ENCODE peak calls at places on chromosome 22, in eight cellular contexts. V, T, C, N, Z, P, J and E are unnamed samples.

GRCh38 chr22:46810856-46811786 is 48.7 kb downstream of the TBC1D22A start:
- DNase-seq in V (no peak), T (no peak), C (no peak), N (no peak), Z (no peak), P (no peak), J (no peak), E (no peak)

GRCh38 chr22:26483043-26483438 is 542 bp downstream of the HPS4 start:
- DNase-seq in V (no peak), T (no peak), C (no peak), N (no peak), Z (no peak), P (no peak), J (no peak), E (no peak)

GRCh38 chr22:38850941-38851849 is 7.4 kb upstream of the NPTXR start:
- DNase-seq in V (no peak), T (no peak), C (no peak), N (no peak), Z (no peak), P (no peak), J (no peak), E (no peak)

GRCh38 chr22:37218771-37219411 is 6.6 kb upstream of the SSTR3 start:
- DNase-seq in V (no peak), T (no peak), C (no peak), N (no peak), Z (no peak), P (no peak), J (no peak), E (peak; percentile 77)

GRCh38 chr22:37198290-37199102 is 10.4 kb upstream of the C1QTNF6 start:
- DNase-seq in V (peak; percentile 87), T (peak; percentile 80), C (no peak), N (peak; percentile 77), Z (peak; percentile 92), P (peak; percentile 94), J (peak; percentile 82), E (peak; percentile 94)

GRCh38 chr22:39727541-39727940 is 157.0 kb downstream of the CACNA1I start:
- DNase-seq in V (no peak), T (no peak), C (no peak), N (no peak), Z (peak; percentile 17), P (no peak), J (no peak), E (no peak)

GRCh38 chr22:40107244-40107643 is 70.5 kb upstream of the TNRC6B start:
- DNase-seq in V (no peak), T (no peak), C (no peak), N (no peak), Z (no peak), P (no peak), J (no peak), E (no peak)

GRCh38 chr22:19571995-19572394 is 47.8 kb upstream of the CLDN5 start:
- DNase-seq in V (peak; percentile 30), T (no peak), C (no peak), N (no peak), Z (no peak), P (no peak), J (no peak), E (no peak)

GRCh38 chr22:46053563-46054090 is 76.7 kb upstream of the WNT7B start:
- DNase-seq in V (peak; percentile 80), T (peak; percentile 71), C (no peak), N (no peak), Z (peak; percentile 78), P (peak; percentile 91), J (peak; percentile 87), E (peak; percentile 47)

GRCh38 chr22:47619631-47620030 is 857.2 kb downstream of the TBC1D22A start:
- DNase-seq in V (no peak), T (no peak), C (no peak), N (no peak), Z (no peak), P (no peak), J (no peak), E (no peak)

GRCh38 chr22:20146777-20147176 is 4.1 kb downstream of the CCDC188 start:
- DNase-seq in V (no peak), T (no peak), C (no peak), N (no peak), Z (no peak), P (no peak), J (no peak), E (no peak)

GRCh38 chr22:50170453-50171318 is at the start of gene PANX2:
- DNase-seq in V (no peak), T (no peak), C (no peak), N (no peak), Z (no peak), P (peak; percentile 57), J (no peak), E (no peak)

GRCh38 chr22:29702931-29703594 is 16.7 kb upstream of the CABP7 start:
- DNase-seq in V (no peak), T (no peak), C (no peak), N (no peak), Z (no peak), P (peak; percentile 59), J (peak; percentile 51), E (no peak)

GRCh38 chr22:48061726-48062125 is 1299.3 kb downstream of the TBC1D22A start:
- DNase-seq in V (no peak), T (no peak), C (no peak), N (no peak), Z (no peak), P (no peak), J (no peak), E (no peak)

GRCh38 chr22:44758354-44758969 is 6.1 kb downstream of the ARHGAP8 start:
- DNase-seq in V (no peak), T (no peak), C (no peak), N (no peak), Z (no peak), P (no peak), J (no peak), E (no peak)

GRCh38 chr22:44595841-44596341 is 97.9 kb upstream of the RTL6 start:
- DNase-seq in V (no peak), T (no peak), C (no peak), N (no peak), Z (peak; percentile 7), P (no peak), J (no peak), E (peak; percentile 29)

GRCh38 chr22:44211946-44212930 is 31.5 kb downstream of the PARVG start:
- DNase-seq in V (no peak), T (no peak), C (no peak), N (no peak), Z (no peak), P (no peak), J (no peak), E (no peak)

GRCh38 chr22:43437871-43438475 is 26.2 kb downstream of the MPPED1 start:
- DNase-seq in V (no peak), T (no peak), C (no peak), N (peak; percentile 3), Z (no peak), P (no peak), J (no peak), E (no peak)

GRCh38 chr22:27416553-27417427 is 384.8 kb downstream of the MN1 start:
- DNase-seq in V (no peak), T (no peak), C (peak; percentile 37), N (peak; percentile 78), Z (no peak), P (no peak), J (no peak), E (no peak)

DNA sequence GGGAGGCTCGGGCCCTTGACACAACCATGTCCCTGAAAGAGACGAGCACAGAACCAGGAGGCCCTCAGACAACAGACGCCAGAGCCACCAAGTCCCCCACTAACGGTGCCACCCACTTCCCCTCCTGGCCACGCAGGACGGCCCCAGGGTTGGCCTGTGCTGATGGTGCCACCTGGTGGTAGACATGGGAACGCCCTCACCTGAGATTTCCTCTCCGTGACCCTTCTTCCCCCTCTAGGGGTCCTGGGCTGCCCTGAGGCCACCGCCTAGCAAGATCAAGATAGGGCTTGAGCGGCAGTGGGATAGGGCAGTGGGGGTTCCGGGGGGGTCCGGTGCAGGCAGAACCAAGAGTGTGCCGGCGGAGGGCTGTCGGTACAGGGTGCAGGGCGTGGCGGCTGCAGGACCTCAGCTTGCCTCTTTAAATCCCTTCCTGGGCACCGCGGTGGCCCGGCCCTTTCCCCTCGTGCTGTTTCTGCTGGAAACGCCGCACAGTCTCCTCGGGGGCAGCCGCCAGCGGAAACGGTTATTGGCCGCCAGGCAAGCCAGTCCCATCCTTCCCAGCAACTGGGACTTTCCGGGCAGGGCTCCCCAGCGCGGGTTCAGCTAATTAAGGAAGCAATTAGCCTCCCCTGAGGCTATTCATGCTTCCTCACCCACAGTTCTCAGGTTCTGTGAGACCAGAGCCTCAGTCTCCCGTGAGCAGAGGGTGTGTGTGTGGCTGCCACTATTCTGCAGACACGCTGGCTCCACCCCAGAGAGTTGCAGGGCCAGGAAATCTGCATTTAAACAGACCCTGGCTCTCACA is 5.5 kb upstream of the NFAM1 start:
- DNase-seq in V (peak; percentile 76), T (peak; percentile 49), C (peak; percentile 67), N (peak; percentile 84), Z (peak; percentile 73), P (peak; percentile 90), J (peak; percentile 70), E (peak; percentile 95)
- H3K27ac ChIP-seq in V (peak overlapping the region; percentile 80), T (peak overlapping the region; percentile 4), C (no peak overlapping the region), N (no peak overlapping the region), Z (peak overlapping the region; percentile 50), P (peak overlapping the region; percentile 66), J (peak overlapping the region; percentile 42), E (no peak overlapping the region)

DNA sequence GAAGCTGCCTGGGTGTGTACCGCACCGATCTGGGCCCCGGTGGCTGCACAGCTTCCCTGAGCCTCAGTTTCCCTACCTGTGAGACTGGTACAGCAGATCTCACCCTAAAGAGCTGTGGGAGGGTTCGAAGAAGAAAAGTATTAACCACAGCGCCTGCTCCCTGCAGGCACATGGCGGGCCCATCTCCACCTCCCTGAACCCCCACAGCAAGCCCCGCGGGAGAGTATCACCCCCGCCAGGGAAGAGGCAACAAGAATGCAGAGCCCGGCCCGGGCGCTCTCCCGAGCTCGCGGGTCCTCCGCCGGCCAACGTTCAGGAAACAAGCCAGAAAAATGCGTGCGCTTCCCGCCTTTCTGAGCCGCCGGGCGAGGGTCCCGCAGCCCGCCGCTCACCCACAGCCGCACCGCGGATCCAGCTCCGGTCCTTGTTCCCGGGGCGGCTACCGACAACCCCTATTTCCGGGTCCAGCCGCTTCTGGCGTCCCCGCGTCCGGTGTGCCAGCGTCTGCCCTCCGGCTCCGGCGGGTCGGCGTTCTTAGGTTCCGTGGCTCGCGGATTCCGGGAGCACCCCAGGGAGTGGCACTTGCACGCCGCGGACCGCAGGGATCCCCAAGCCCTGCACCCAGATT is at the start of gene TOP3B:
- DNase-seq in V (peak; percentile 78), T (peak; percentile 55), C (peak; percentile 33), N (peak; percentile 69), Z (peak; percentile 79), P (peak; percentile 93), J (peak; percentile 74), E (peak; percentile 90)
- H3K27ac ChIP-seq in V (peak within 1 kb of the TSS; percentile 93), T (peak within 1 kb of the TSS; percentile 87), C (no peak within 1 kb of the TSS), N (no peak within 1 kb of the TSS), Z (peak within 1 kb of the TSS; percentile 65), P (peak within 1 kb of the TSS; percentile 66), J (peak within 1 kb of the TSS; percentile 83), E (peak within 1 kb of the TSS; percentile 78)

GRCh38 chr22:31154975-31155374 is 5.0 kb upstream of the RNF185 start:
- DNase-seq in V (no peak), T (no peak), C (no peak), N (no peak), Z (no peak), P (no peak), J (no peak), E (no peak)
- H3K27ac ChIP-seq in V (peak overlapping the region; percentile 38), T (peak overlapping the region; percentile 75), C (no peak overlapping the region), N (no peak overlapping the region), Z (peak overlapping the region; percentile 18), P (peak overlapping the region; percentile 52), J (no peak overlapping the region), E (no peak overlapping the region)

DNA sequence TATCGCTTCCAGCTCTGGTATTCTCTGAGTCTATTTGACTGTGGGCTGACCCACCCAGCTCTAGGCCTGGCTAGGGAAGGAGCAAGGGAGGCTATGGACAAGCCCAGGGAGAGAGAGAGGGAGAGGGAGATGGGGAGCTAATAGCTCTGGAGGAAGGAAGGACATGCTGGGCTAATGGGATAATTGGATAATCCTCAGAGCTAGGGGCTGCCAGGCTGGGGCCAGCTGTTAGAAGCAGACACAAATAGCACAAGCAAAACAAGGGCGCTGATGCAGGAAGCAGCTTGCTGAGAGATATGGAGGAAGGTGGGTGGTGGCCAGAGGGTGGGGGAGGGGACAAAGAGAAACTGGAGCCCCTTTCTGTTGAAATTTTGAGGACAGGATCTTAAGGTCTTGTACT is 23.2 kb downstream of the ADORA2A start:
- DNase-seq in V (no peak), T (no peak), C (no peak), N (no peak), Z (no peak), P (no peak), J (no peak), E (no peak)
- H3K27ac ChIP-seq in V (peak overlapping the region; percentile 12), T (no peak overlapping the region), C (no peak overlapping the region), N (no peak overlapping the region), Z (peak overlapping the region; percentile 31), P (peak overlapping the region; percentile 2), J (no peak overlapping the region), E (no peak overlapping the region)